ENCODE peak calls at places on chromosomes 4 and X, in five cellular contexts. Y is activated CD4-positive, alpha-beta T cell treated with anti-CD3 and anti-CD28 coated beads for 36 hours; L is NCI-H446; N is bronchial epithelial cell; E is NCI-H1694. M is an unnamed sample.

GRCh38 chr4:24260922-24261581 is 323.3 kb downstream of the DHX15 start:
- DNase-seq in L (no peak), N (no peak), E (no peak), Y (no peak), M (no peak)

GRCh38 chrX:110569506-110569905 is 210.9 kb downstream of the RTL9 start:
- DNase-seq in Y (no peak), E (no peak), L (no peak), N (no peak), M (no peak)

GRCh38 chr4:77852892-77853495 is 9.6 kb upstream of the MRPL1 start:
- DNase-seq in N (no peak), E (no peak), Y (peak), L (no peak), M (no peak)

GRCh38 chr4:36385951-36386561 is 104.6 kb downstream of the DTHD1 start:
- DNase-seq in L (no peak), Y (peak), E (no peak), N (no peak), M (no peak)

GRCh38 chrX:150774798-150775568 is 81.8 kb downstream of the MTMR1 start:
- DNase-seq in L (no peak), E (peak), Y (no peak), N (no peak), M (no peak)

GRCh38 chr4:35364321-35364870 is 879.9 kb downstream of the ARAP2 start:
- DNase-seq in L (no peak), N (no peak), E (no peak), Y (no peak), M (no peak)

GRCh38 chrX:444305-444704 is 57.6 kb upstream of the PPP2R3B start:
- DNase-seq in Y (no peak), E (no peak), N (no peak), L (no peak), M (no peak)

GRCh38 chr4:67522851-67523671 is 22.2 kb downstream of the CENPC start:
- DNase-seq in E (no peak), Y (peak), L (no peak), N (peak), M (no peak)

GRCh38 chr4:109890076-109890475 is 22.6 kb upstream of the EGF start:
- DNase-seq in L (no peak), Y (no peak), N (no peak), E (no peak), M (no peak)

GRCh38 chr4:41692717-41693345 is 55.7 kb downstream of the PHOX2B start:
- DNase-seq in L (peak), Y (peak), E (peak), N (peak), M (peak)

GRCh38 chr4:146165840-146166239 is 9.7 kb upstream of the LSM6 start:
- DNase-seq in Y (no peak), L (no peak), N (peak), E (no peak), M (peak)

GRCh38 chr4:15744016-15744415 is 34.1 kb upstream of the CD38 start:
- DNase-seq in Y (no peak), N (no peak), L (no peak), E (no peak), M (no peak)

GRCh38 chr4:136319789-136320470 is 1212.4 kb downstream of the PCDH18 start:
- DNase-seq in E (no peak), L (no peak), Y (no peak), N (peak), M (peak)

GRCh38 chrX:38149016-38149415 is 71.7 kb downstream of the SRPX start:
- DNase-seq in E (no peak), L (no peak), N (no peak), Y (no peak), M (peak)

GRCh38 chr4:153322791-153323190 is 21.7 kb upstream of the MND1 start:
- DNase-seq in N (no peak), E (no peak), L (no peak), Y (no peak), M (no peak)

GRCh38 chr4:47488706-47489105 is 3.6 kb downstream of the ATP10D start:
- DNase-seq in N (no peak), Y (no peak), L (no peak), E (no peak), M (no peak)

GRCh38 chr4:102825261-102826071 is 1.9 kb downstream of the UBE2D3 start:
- DNase-seq in Y (peak), E (peak), N (peak), L (peak), M (peak)

GRCh38 chrX:69196666-69197065 is 31.4 kb upstream of the PJA1 start:
- DNase-seq in E (no peak), L (no peak), N (no peak), Y (no peak), M (no peak)

GRCh38 chrX:22025751-22026150 is 6.4 kb upstream of the PHEX start:
- DNase-seq in N (no peak), E (no peak), L (no peak), Y (no peak), M (no peak)

GRCh38 chr4:6001965-6002833 is 16.0 kb downstream of the C4orf50 start:
- DNase-seq in L (no peak), Y (no peak), N (no peak), E (no peak), M (no peak)

GRCh38 chr4:27278615-27279014 is 418.0 kb downstream of the STIM2 start:
- DNase-seq in N (peak), E (no peak), Y (peak), L (no peak), M (peak)

GRCh38 chrX:84634201-84634782 is 132.0 kb upstream of the HDX start:
- DNase-seq in E (no peak), L (no peak), Y (no peak), N (no peak), M (no peak)

GRCh38 chrX:15790766-15791380 is 589 bp downstream of the ZRSR2 start:
- DNase-seq in E (no peak), L (no peak), N (peak), Y (no peak), M (peak)

GRCh38 chrX:105495376-105495775 is 274.9 kb upstream of the TEX13A start:
- DNase-seq in N (peak), E (no peak), Y (no peak), L (no peak), M (peak)

GRCh38 chr4:150395872-150396271 is 186.1 kb upstream of the MAB21L2 start:
- DNase-seq in L (no peak), N (no peak), E (no peak), Y (peak), M (no peak)

GRCh38 chr4:56469489-56470210 is 2.2 kb downstream of the SRP72 start:
- DNase-seq in L (no peak), E (no peak), N (no peak), Y (no peak), M (no peak)

GRCh38 chr4:170047774-170048354 is 21.7 kb upstream of the MFAP3L start:
- DNase-seq in E (peak), Y (peak), L (peak), N (peak), M (peak)

GRCh38 chrX:130120321-130120731 is 10.0 kb upstream of the ELF4 start:
- DNase-seq in Y (peak), E (no peak), L (no peak), N (no peak), M (no peak)

GRCh38 chrX:51461053-51462050 is 35.0 kb downstream of the NUDT11 start:
- DNase-seq in L (peak), Y (peak), N (peak), E (peak), M (peak)

GRCh38 chr4:112113786-112114185 is 31.5 kb upstream of the FAM241A start:
- DNase-seq in Y (no peak), L (no peak), N (no peak), E (no peak), M (no peak)

GRCh38 chr4:105496899-105497298 is 23.0 kb upstream of the PPA2 start:
- DNase-seq in Y (no peak), L (no peak), N (no peak), E (no peak), M (no peak)

GRCh38 chrX:137746289-137746688 is 180.4 kb downstream of the ZIC3 start:
- DNase-seq in Y (no peak), E (no peak), L (no peak), N (no peak), M (no peak)

GRCh38 chr4:25043548-25043947 is 12.8 kb upstream of the LGI2 start:
- DNase-seq in Y (no peak), E (no peak), L (no peak), N (no peak), M (no peak)

GRCh38 chr4:24114444-24114843 is 224.6 kb upstream of the PPARGC1A start:
- DNase-seq in Y (no peak), N (no peak), L (no peak), E (no peak), M (peak)

GRCh38 chr4:7607156-7607910 is 172.6 kb upstream of the PSAPL1 start:
- DNase-seq in L (peak), E (no peak), N (no peak), Y (no peak), M (no peak)

GRCh38 chrX:11953615-11954014 is 184.7 kb upstream of the FRMPD4 start:
- DNase-seq in L (no peak), E (no peak), N (peak), Y (no peak), M (peak)